ENCODE peak calls at places on chromosomes 5 and 9, in seven cellular contexts. K is NCI-H774; D is stimulated activated CD4-positive, alpha-beta T cell treated with anti-CD3 and anti-CD28 coated beads, Interleukin-4, amount 100 ng/mL, for 4 hours; L is B cell; U is sciatic nerve; Q is NCI-H1105; A is stimulated activated CD8-positive, alpha-beta memory T cell treated with anti-CD3 and anti-CD28 coated beads, Interleukin-4, amount 100 ng/mL, for 1 hour. Y is an unnamed sample.

GRCh38 chr5:175638305-175638704 is 19.6 kb upstream of the HRH2 start:
- DNase-seq in K (no peak), L (no peak), U (no peak), A (no peak), Q (no peak), D (no peak), Y (no peak)

GRCh38 chr9:114382951-114383865 is 4.6 kb downstream of the AKNA start:
- DNase-seq in Q (no peak), D (peak), U (no peak), A (no peak), K (no peak), L (peak), Y (no peak)

GRCh38 chr9:106487256-106487655 is 375.7 kb upstream of the ZNF462 start:
- DNase-seq in A (no peak), D (no peak), K (no peak), U (no peak), Q (no peak), L (no peak), Y (no peak)

GRCh38 chr5:114898602-114899001 is 271.1 kb downstream of the TRIM36 start:
- DNase-seq in A (no peak), Q (no peak), U (no peak), L (no peak), D (no peak), K (no peak), Y (no peak)

GRCh38 chr5:92998456-92998855 is 582.6 kb downstream of the NR2F1-AS1 start:
- DNase-seq in U (no peak), L (no peak), D (no peak), Q (no peak), K (no peak), A (no peak), Y (no peak)

GRCh38 chr5:60293518-60293917 is 400.0 kb upstream of the PDE4D start:
- DNase-seq in Q (no peak), L (no peak), K (no peak), A (no peak), U (no peak), D (no peak), Y (no peak)

GRCh38 chr9:36174731-36175130 is 5.5 kb downstream of the CCIN start:
- DNase-seq in A (no peak), U (no peak), D (no peak), K (no peak), Q (no peak), L (no peak), Y (no peak)

GRCh38 chr9:15401266-15401665 is 21.4 kb upstream of the SNAPC3 start:
- DNase-seq in A (no peak), K (no peak), L (no peak), Q (no peak), U (no peak), D (no peak), Y (no peak)

GRCh38 chr9:136255166-136255538 is 9.5 kb upstream of the QSOX2 start:
- DNase-seq in U (no peak), L (no peak), A (no peak), D (no peak), Q (no peak), K (no peak), Y (no peak)

GRCh38 chr5:33457124-33457523 is 16.4 kb downstream of the TARS1 start:
- DNase-seq in U (no peak), A (no peak), D (no peak), Q (no peak), K (no peak), L (no peak), Y (no peak)

GRCh38 chr5:159897786-159898393 is 18.4 kb upstream of the ADRA1B start:
- DNase-seq in A (no peak), D (no peak), Q (no peak), L (no peak), K (no peak), U (no peak), Y (no peak)

GRCh38 chr5:1899201-1899600 is 16.5 kb upstream of the IRX4 start:
- DNase-seq in U (no peak), D (no peak), K (no peak), L (no peak), Q (no peak), A (no peak), Y (no peak)

GRCh38 chr5:146751054-146751453 is 127.5 kb downstream of the PPP2R2B start:
- DNase-seq in K (no peak), A (no peak), Q (no peak), U (no peak), L (no peak), D (no peak), Y (no peak)